ENCODE peak calls at places on chromosome 20, in eight cellular contexts. F is kidney tubule cell, V is smooth muscle cell of the brain vasculature, T is ACHN, O is mesendoderm, B is T-helper 2 cell, I is GF-D8, N is T-helper 9 cell. H is an unnamed sample.

GRCh38 chr20:25195962-25196700 is 619 bp downstream of the ENTPD6 start:
- DNase-seq in T (peak; percentile 29), V (no peak), N (peak; percentile 10), B (no peak), O (peak; percentile 44), I (no peak), F (peak; percentile 75), H (peak; percentile 29)

GRCh38 chr20:40860487-40860902 is 168.1 kb upstream of the TOP1 start:
- DNase-seq in N (no peak), V (peak; percentile 6), O (peak; percentile 14), F (no peak), I (no peak), T (no peak), B (no peak), H (no peak)

GRCh38 chr20:17281478-17281877 is 54.6 kb downstream of the PCSK2 start:
- DNase-seq in N (no peak), B (no peak), O (peak; percentile 79), F (peak; percentile 58), I (no peak), T (peak; percentile 49), V (no peak), H (no peak)

GRCh38 chr20:50172347-50173013 is 18.1 kb upstream of the CEBPB start:
- DNase-seq in O (peak; percentile 97), B (no peak), I (no peak), T (peak; percentile 78), V (no peak), N (no peak), F (peak; percentile 85), H (no peak)

GRCh38 chr20:63089051-63089907 is 82.5 kb upstream of the BHLHE23 start:
- DNase-seq in B (no peak), T (no peak), N (no peak), O (no peak), I (no peak), F (no peak), V (no peak), H (no peak)

GRCh38 chr20:62066339-62066982 is 780 bp upstream of the TAF4 start:
- DNase-seq in F (peak; percentile 67), I (no peak), V (no peak), O (peak; percentile 87), B (peak; percentile 13), N (no peak), T (peak; percentile 13), H (peak; percentile 26)

GRCh38 chr20:50273601-50274491 is 83.2 kb downstream of the CEBPB start:
- DNase-seq in F (no peak), N (no peak), B (no peak), O (no peak), V (no peak), T (no peak), I (no peak), H (no peak)

GRCh38 chr20:37526238-37526838 is 1.3 kb downstream of the BLCAP start:
- DNase-seq in N (no peak), B (no peak), I (peak; percentile 1), T (peak; percentile 51), O (peak; percentile 97), V (peak; percentile 67), F (peak; percentile 75), H (no peak)

GRCh38 chr20:60046011-60046413 is 87.8 kb downstream of the CDH26 start:
- DNase-seq in V (no peak), B (no peak), T (no peak), N (no peak), I (peak; percentile 96), O (no peak), F (peak; percentile 17), H (no peak)

GRCh38 chr20:64109390-64109747 is 2.0 kb upstream of the NPBWR2 start:
- DNase-seq in O (no peak), V (no peak), B (no peak), I (no peak), F (no peak), N (no peak), T (no peak), H (no peak)

GRCh38 chr20:36472656-36473071 is 68.7 kb upstream of the MYL9 start:
- DNase-seq in N (no peak), B (no peak), T (no peak), I (no peak), F (peak; percentile 51), O (peak; percentile 89), V (no peak), H (no peak)

H was measured in effector CD4-positive, alpha-beta T cell.